ENCODE peak calls at places on chromosomes 11 and 22, in five cellular contexts. One of them, this sample, is unnamed.

GRCh38 chr11:62410972-62411371 is 7.9 kb upstream of the SCGB1A1 start:
- DNase-seq in fibroblast of the conjunctiva: no peak
- DNase-seq in stimulated activated CD4-positive, alpha-beta T cell treated with anti-CD3 and anti-CD28 coated beads, Interleukin-2, amount 100 ng/mL, for 24 hours: no peak
- DNase-seq in epithelial cell of esophagus: peak; percentile 49
- DNase-seq in stimulated activated CD8-positive, alpha-beta memory T cell treated with anti-CD3 and anti-CD28 coated beads, Interleukin-15, amount 100 ng/mL, for 24 hours: no peak
- DNase-seq in this sample: no peak

GRCh38 chr11:69355346-69355940 is 61.5 kb downstream of the MYEOV start:
- DNase-seq in stimulated activated CD4-positive, alpha-beta T cell treated with anti-CD3 and anti-CD28 coated beads, Interleukin-2, amount 100 ng/mL, for 24 hours: peak; percentile 11
- DNase-seq in epithelial cell of esophagus: no peak
- DNase-seq in fibroblast of the conjunctiva: no peak
- DNase-seq in stimulated activated CD8-positive, alpha-beta memory T cell treated with anti-CD3 and anti-CD28 coated beads, Interleukin-15, amount 100 ng/mL, for 24 hours: no peak
- DNase-seq in this sample: no peak

GRCh38 chr22:30159561-30160353 is 79.5 kb downstream of the HORMAD2 start:
- DNase-seq in stimulated activated CD8-positive, alpha-beta memory T cell treated with anti-CD3 and anti-CD28 coated beads, Interleukin-15, amount 100 ng/mL, for 24 hours: no peak
- DNase-seq in fibroblast of the conjunctiva: peak; percentile 40
- DNase-seq in stimulated activated CD4-positive, alpha-beta T cell treated with anti-CD3 and anti-CD28 coated beads, Interleukin-2, amount 100 ng/mL, for 24 hours: no peak
- DNase-seq in epithelial cell of esophagus: peak; percentile 82
- DNase-seq in this sample: no peak

GRCh38 chr11:113817162-113817561 is 37.6 kb downstream of the CLDN25 start:
- DNase-seq in fibroblast of the conjunctiva: no peak
- DNase-seq in stimulated activated CD4-positive, alpha-beta T cell treated with anti-CD3 and anti-CD28 coated beads, Interleukin-2, amount 100 ng/mL, for 24 hours: no peak
- DNase-seq in epithelial cell of esophagus: no peak
- DNase-seq in stimulated activated CD8-positive, alpha-beta memory T cell treated with anti-CD3 and anti-CD28 coated beads, Interleukin-15, amount 100 ng/mL, for 24 hours: no peak
- DNase-seq in this sample: no peak

GRCh38 chr11:19173004-19173689 is 28.6 kb downstream of the CSRP3 start:
- DNase-seq in fibroblast of the conjunctiva: no peak
- DNase-seq in stimulated activated CD4-positive, alpha-beta T cell treated with anti-CD3 and anti-CD28 coated beads, Interleukin-2, amount 100 ng/mL, for 24 hours: no peak
- DNase-seq in stimulated activated CD8-positive, alpha-beta memory T cell treated with anti-CD3 and anti-CD28 coated beads, Interleukin-15, amount 100 ng/mL, for 24 hours: no peak
- DNase-seq in epithelial cell of esophagus: no peak
- DNase-seq in this sample: no peak

GRCh38 chr11:2526808-2527381 is 82.1 kb downstream of the KCNQ1 start:
- DNase-seq in epithelial cell of esophagus: no peak
- DNase-seq in stimulated activated CD8-positive, alpha-beta memory T cell treated with anti-CD3 and anti-CD28 coated beads, Interleukin-15, amount 100 ng/mL, for 24 hours: no peak
- DNase-seq in stimulated activated CD4-positive, alpha-beta T cell treated with anti-CD3 and anti-CD28 coated beads, Interleukin-2, amount 100 ng/mL, for 24 hours: no peak
- DNase-seq in fibroblast of the conjunctiva: no peak
- DNase-seq in this sample: no peak

GRCh38 chr11:67285541-67286498 is 3.3 kb upstream of the ANKRD13D start:
- DNase-seq in stimulated activated CD8-positive, alpha-beta memory T cell treated with anti-CD3 and anti-CD28 coated beads, Interleukin-15, amount 100 ng/mL, for 24 hours: no peak
- DNase-seq in epithelial cell of esophagus: no peak
- DNase-seq in stimulated activated CD4-positive, alpha-beta T cell treated with anti-CD3 and anti-CD28 coated beads, Interleukin-2, amount 100 ng/mL, for 24 hours: no peak
- DNase-seq in fibroblast of the conjunctiva: no peak
- DNase-seq in this sample: no peak

GRCh38 chr11:70567680-70568503 is 169.6 kb downstream of the CTTN start:
- DNase-seq in stimulated activated CD8-positive, alpha-beta memory T cell treated with anti-CD3 and anti-CD28 coated beads, Interleukin-15, amount 100 ng/mL, for 24 hours: no peak
- DNase-seq in fibroblast of the conjunctiva: no peak
- DNase-seq in stimulated activated CD4-positive, alpha-beta T cell treated with anti-CD3 and anti-CD28 coated beads, Interleukin-2, amount 100 ng/mL, for 24 hours: no peak
- DNase-seq in epithelial cell of esophagus: peak; percentile 32
- DNase-seq in this sample: peak; percentile 7

GRCh38 chr11:6498121-6498520 is 1.0 kb downstream of the DNHD1 start:
- DNase-seq in fibroblast of the conjunctiva: peak; percentile 41
- DNase-seq in stimulated activated CD8-positive, alpha-beta memory T cell treated with anti-CD3 and anti-CD28 coated beads, Interleukin-15, amount 100 ng/mL, for 24 hours: no peak
- DNase-seq in epithelial cell of esophagus: no peak
- DNase-seq in stimulated activated CD4-positive, alpha-beta T cell treated with anti-CD3 and anti-CD28 coated beads, Interleukin-2, amount 100 ng/mL, for 24 hours: no peak
- DNase-seq in this sample: no peak

GRCh38 chr11:92314499-92314898 is 89.9 kb downstream of the FAT3 start:
- DNase-seq in fibroblast of the conjunctiva: no peak
- DNase-seq in epithelial cell of esophagus: no peak
- DNase-seq in stimulated activated CD4-positive, alpha-beta T cell treated with anti-CD3 and anti-CD28 coated beads, Interleukin-2, amount 100 ng/mL, for 24 hours: no peak
- DNase-seq in stimulated activated CD8-positive, alpha-beta memory T cell treated with anti-CD3 and anti-CD28 coated beads, Interleukin-15, amount 100 ng/mL, for 24 hours: no peak
- DNase-seq in this sample: peak; percentile 17

GRCh38 chr11:21475276-21475675 is 717.6 kb upstream of the ANO5 start:
- DNase-seq in fibroblast of the conjunctiva: no peak
- DNase-seq in epithelial cell of esophagus: no peak
- DNase-seq in stimulated activated CD8-positive, alpha-beta memory T cell treated with anti-CD3 and anti-CD28 coated beads, Interleukin-15, amount 100 ng/mL, for 24 hours: no peak
- DNase-seq in stimulated activated CD4-positive, alpha-beta T cell treated with anti-CD3 and anti-CD28 coated beads, Interleukin-2, amount 100 ng/mL, for 24 hours: no peak
- DNase-seq in this sample: no peak

GRCh38 chr11:115333106-115333505 is 171.1 kb downstream of the CADM1 start:
- DNase-seq in stimulated activated CD4-positive, alpha-beta T cell treated with anti-CD3 and anti-CD28 coated beads, Interleukin-2, amount 100 ng/mL, for 24 hours: no peak
- DNase-seq in epithelial cell of esophagus: peak; percentile 4
- DNase-seq in stimulated activated CD8-positive, alpha-beta memory T cell treated with anti-CD3 and anti-CD28 coated beads, Interleukin-15, amount 100 ng/mL, for 24 hours: no peak
- DNase-seq in fibroblast of the conjunctiva: no peak
- DNase-seq in this sample: no peak

GRCh38 chr11:95715777-95716241 is 73.8 kb downstream of the FAM76B start:
- DNase-seq in stimulated activated CD4-positive, alpha-beta T cell treated with anti-CD3 and anti-CD28 coated beads, Interleukin-2, amount 100 ng/mL, for 24 hours: peak; percentile 62
- DNase-seq in epithelial cell of esophagus: peak; percentile 80
- DNase-seq in stimulated activated CD8-positive, alpha-beta memory T cell treated with anti-CD3 and anti-CD28 coated beads, Interleukin-15, amount 100 ng/mL, for 24 hours: no peak
- DNase-seq in fibroblast of the conjunctiva: no peak
- DNase-seq in this sample: peak; percentile 58

GRCh38 chr11:48116437-48116836 is 100.2 kb upstream of the OR4B1 start:
- DNase-seq in epithelial cell of esophagus: peak; percentile 59
- DNase-seq in stimulated activated CD8-positive, alpha-beta memory T cell treated with anti-CD3 and anti-CD28 coated beads, Interleukin-15, amount 100 ng/mL, for 24 hours: no peak
- DNase-seq in fibroblast of the conjunctiva: no peak
- DNase-seq in stimulated activated CD4-positive, alpha-beta T cell treated with anti-CD3 and anti-CD28 coated beads, Interleukin-2, amount 100 ng/mL, for 24 hours: no peak
- DNase-seq in this sample: no peak

GRCh38 chr11:16361108-16361869 is 4.9 kb upstream of the SOX6 start:
- DNase-seq in stimulated activated CD4-positive, alpha-beta T cell treated with anti-CD3 and anti-CD28 coated beads, Interleukin-2, amount 100 ng/mL, for 24 hours: no peak
- DNase-seq in fibroblast of the conjunctiva: no peak
- DNase-seq in epithelial cell of esophagus: no peak
- DNase-seq in stimulated activated CD8-positive, alpha-beta memory T cell treated with anti-CD3 and anti-CD28 coated beads, Interleukin-15, amount 100 ng/mL, for 24 hours: no peak
- DNase-seq in this sample: no peak

GRCh38 chr11:5210376-5210885 is 9.9 kb upstream of the OR51V1 start:
- DNase-seq in stimulated activated CD4-positive, alpha-beta T cell treated with anti-CD3 and anti-CD28 coated beads, Interleukin-2, amount 100 ng/mL, for 24 hours: no peak
- DNase-seq in fibroblast of the conjunctiva: no peak
- DNase-seq in epithelial cell of esophagus: no peak
- DNase-seq in stimulated activated CD8-positive, alpha-beta memory T cell treated with anti-CD3 and anti-CD28 coated beads, Interleukin-15, amount 100 ng/mL, for 24 hours: no peak
- DNase-seq in this sample: no peak

GRCh38 chr11:102153082-102153481 is 42.8 kb downstream of the YAP1 start:
- DNase-seq in fibroblast of the conjunctiva: no peak
- DNase-seq in epithelial cell of esophagus: no peak
- DNase-seq in stimulated activated CD8-positive, alpha-beta memory T cell treated with anti-CD3 and anti-CD28 coated beads, Interleukin-15, amount 100 ng/mL, for 24 hours: no peak
- DNase-seq in stimulated activated CD4-positive, alpha-beta T cell treated with anti-CD3 and anti-CD28 coated beads, Interleukin-2, amount 100 ng/mL, for 24 hours: no peak
- DNase-seq in this sample: no peak

This sample was measured in putamen.